ENCODE peak calls at places on chromosomes 5 and 9, in five cellular contexts. Q, L, T, Y and C are unnamed samples.

GRCh38 chr9:16681659-16681990 is 188.8 kb downstream of the BNC2 start:
- DNase-seq in L (no peak), Q (no peak), T (no peak), Y (no peak), C (no peak)

GRCh38 chr5:170402508-170402907 is 13.3 kb upstream of the KCNMB1 start:
- DNase-seq in T (no peak), L (no peak), Y (no peak), Q (no peak), C (no peak)

GRCh38 chr9:137313956-137314560 is 12.0 kb upstream of the NRARP start:
- DNase-seq in L (no peak), Q (peak; percentile 65), Y (no peak), T (peak; percentile 15), C (no peak)

GRCh38 chr9:105023788-105024187 is 95.8 kb upstream of the ABCA1 start:
- DNase-seq in Q (no peak), Y (no peak), L (no peak), T (no peak), C (no peak)

GRCh38 chr9:105842023-105842644 is 147.8 kb downstream of the TMEM38B start:
- DNase-seq in Q (peak; percentile 46), L (peak; percentile 61), T (no peak), Y (peak; percentile 50), C (peak; percentile 18)

GRCh38 chr9:80622508-80622907 is 1050.7 kb downstream of the TLE4 start:
- DNase-seq in L (no peak), Q (no peak), T (no peak), Y (no peak), C (no peak)

GRCh38 chr5:59062986-59063683 is 480.3 kb downstream of the RAB3C start:
- DNase-seq in Q (no peak), Y (no peak), T (no peak), L (no peak), C (no peak)

GRCh38 chr5:17203329-17204132 is 13.9 kb upstream of the BASP1 start:
- DNase-seq in Y (peak; percentile 81), Q (peak; percentile 77), L (peak; percentile 70), T (no peak), C (no peak)

GRCh38 chr5:138824924-138825863 is 49.9 kb downstream of the LRRTM2 start:
- DNase-seq in L (peak; percentile 17), Q (peak; percentile 40), Y (peak; percentile 13), T (no peak), C (no peak)

GRCh38 chr9:121822093-121823085 is 171.0 kb downstream of the DAB2IP start:
- DNase-seq in T (no peak), Q (peak; percentile 50), L (no peak), Y (peak; percentile 13), C (peak; percentile 62)

GRCh38 chr5:89090021-89090420 is 207.0 kb upstream of the MEF2C start:
- DNase-seq in Q (no peak), L (no peak), Y (no peak), T (no peak), C (no peak)

GRCh38 chr9:85900504-85901201 is 40.3 kb upstream of the NAA35 start:
- DNase-seq in Y (peak; percentile 41), T (no peak), L (peak; percentile 17), Q (peak; percentile 59), C (peak; percentile 21)

GRCh38 chr5:334903-335739 is 13.6 kb downstream of the AHRR start:
- DNase-seq in L (no peak), Y (no peak), Q (no peak), T (no peak), C (no peak)

GRCh38 chr9:110125207-110125751 is 82.7 kb downstream of the C9orf152 start:
- DNase-seq in Q (peak; percentile 71), Y (no peak), L (peak; percentile 95), T (peak; percentile 78), C (peak; percentile 43)

GRCh38 chr5:129670944-129671343 is 77.0 kb upstream of the MINAR2 start:
- DNase-seq in Y (peak; percentile 82), T (no peak), Q (no peak), L (no peak), C (no peak)

GRCh38 chr9:36997414-36997813 is 36.7 kb downstream of the PAX5 start:
- DNase-seq in Q (no peak), T (no peak), Y (peak; percentile 45), L (no peak), C (no peak)

GRCh38 chr9:124290743-124291554 is 33.2 kb downstream of the NEK6 start:
- DNase-seq in Q (peak; percentile 48), L (no peak), Y (peak; percentile 28), T (no peak), C (no peak)

GRCh38 chr9:136950656-136951030 is 1.4 kb upstream of the LCN12 start:
- DNase-seq in L (no peak), Q (no peak), T (no peak), Y (no peak), C (peak; percentile 2)

GRCh38 chr5:16410338-16410737 is 55.3 kb downstream of the ZNF622 start:
- DNase-seq in T (peak; percentile 6), Q (no peak), L (no peak), Y (no peak), C (no peak)

GRCh38 chr5:32096891-32097592 is 77.1 kb downstream of the GOLPH3 start:
- DNase-seq in Y (no peak), Q (no peak), T (no peak), L (no peak), C (peak; percentile 51)

GRCh38 chr5:32304622-32305021 is 8.1 kb downstream of the MTMR12 start:
- DNase-seq in Q (no peak), T (no peak), L (no peak), Y (no peak), C (no peak)

GRCh38 chr5:73519531-73520283 is 21.5 kb downstream of the BTF3 start:
- DNase-seq in Q (peak; percentile 75), L (peak; percentile 87), Y (peak; percentile 79), T (peak; percentile 40), C (peak; percentile 70)

GRCh38 chr5:160464466-160464797 is 42.8 kb downstream of the PTTG1 start:
- DNase-seq in L (no peak), Q (no peak), T (no peak), Y (no peak), C (no peak)

GRCh38 chr9:120997502-120997901 is 52.6 kb downstream of the C5 start:
- DNase-seq in T (no peak), Q (no peak), L (no peak), Y (no peak), C (no peak)

GRCh38 chr9:85872444-85872843 is 68.5 kb upstream of the NAA35 start:
- DNase-seq in T (no peak), Y (no peak), L (no peak), Q (no peak), C (no peak)

GRCh38 chr5:157520911-157521703 is 54.5 kb downstream of the ADAM19 start:
- DNase-seq in Y (no peak), Q (peak; percentile 30), L (no peak), T (no peak), C (no peak)

GRCh38 chr5:83227611-83228010 is 150.3 kb downstream of the XRCC4 start:
- DNase-seq in Y (peak; percentile 29), L (no peak), T (no peak), Q (no peak), C (no peak)

GRCh38 chr9:35689601-35690446 is at the start of gene TPM2:
- DNase-seq in Q (peak; percentile 95), L (peak; percentile 60), T (peak; percentile 17), Y (no peak), C (peak; percentile 95)

GRCh38 chr9:35687972-35688557 is 1.7 kb downstream of the TPM2 start:
- DNase-seq in T (no peak), Y (no peak), L (no peak), Q (no peak), C (no peak)

GRCh38 chr9:35690447-35691324 is 961 bp upstream of the TPM2 start:
- DNase-seq in Q (peak; percentile 93), Y (no peak), T (peak; percentile 60), L (peak; percentile 75), C (peak; percentile 85)

GRCh38 chr9:35688558-35689350 is 971 bp downstream of the TPM2 start:
- DNase-seq in Q (peak; percentile 41), L (peak; percentile 48), Y (peak; percentile 89), T (no peak), C (peak; percentile 59)

DNA sequence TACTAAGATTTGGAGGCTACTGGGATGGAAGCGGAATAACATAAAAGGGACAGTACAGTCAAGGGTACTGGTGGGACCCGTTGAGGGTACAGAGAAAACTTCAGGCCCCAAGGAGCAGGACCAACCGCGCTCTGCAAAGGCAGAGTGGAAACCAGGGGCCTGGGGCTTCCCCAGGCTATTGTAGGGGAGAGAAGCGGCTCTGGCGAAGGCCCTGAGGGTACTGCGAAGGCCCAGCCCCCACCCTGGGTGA is 449 bp downstream of the TPM2 start:
- DNase-seq in Q (peak; percentile 81), Y (no peak), L (no peak), T (no peak), C (no peak)
- H3K4me3 ChIP-seq in Q (peak overlapping the region; percentile 92), Y (peak overlapping the region; percentile 65), L (peak overlapping the region; percentile 90), T (peak overlapping the region; percentile 63), C (peak overlapping the region; percentile 98)

DNA sequence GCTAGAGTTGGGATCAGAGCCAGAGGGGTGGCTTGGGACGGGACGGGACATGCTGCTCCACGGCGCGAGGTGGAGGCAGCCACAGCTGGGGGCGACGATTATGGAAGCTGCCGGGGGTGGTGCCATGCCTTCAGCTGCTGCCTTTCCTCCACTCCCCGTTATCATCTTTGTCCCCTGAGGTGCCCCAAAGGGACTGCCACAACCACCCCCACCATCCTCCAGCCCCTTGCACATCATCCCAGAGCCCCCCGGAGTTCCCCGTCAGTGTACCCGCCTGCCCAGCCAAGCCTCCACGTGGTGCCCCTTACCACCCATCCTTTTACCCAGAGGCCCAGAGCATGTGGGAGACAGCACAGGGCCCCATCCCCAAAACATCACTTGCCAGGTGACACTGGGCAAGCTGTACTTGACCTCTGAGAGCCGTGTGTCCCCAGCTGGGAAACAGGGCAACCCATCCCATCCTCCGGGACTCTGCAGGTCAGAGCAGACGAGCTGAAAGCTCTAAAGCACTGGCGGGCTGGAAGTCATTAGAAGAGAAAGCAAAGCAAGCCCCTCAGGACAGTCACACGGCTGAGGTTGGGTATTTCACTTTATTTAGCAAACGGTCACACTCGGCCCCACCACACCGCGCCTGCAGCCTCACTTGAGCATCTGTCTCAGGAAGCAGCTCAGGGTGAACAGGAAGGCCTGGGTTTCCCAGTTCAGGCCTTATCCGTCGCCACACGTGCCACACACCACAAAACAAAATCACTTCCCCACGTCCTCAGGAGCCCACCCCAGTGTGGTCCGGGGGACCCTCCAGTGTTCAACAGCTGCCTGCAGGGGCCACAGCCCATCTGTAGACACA is 19.5 kb upstream of the MXD3 start:
- DNase-seq in L (no peak), Y (no peak), Q (no peak), T (no peak), C (no peak)
- H3K36me3 ChIP-seq in L (no peaks in the 10 kb centered on the region), Y (peaks cover 39% of the 10 kb centered on the region), Q (peaks cover 17% of the 10 kb centered on the region), T (peaks cover 44% of the 10 kb centered on the region), C (peaks cover 13% of the 10 kb centered on the region)

GRCh38 chr9:130030821-130031481 is 12.0 kb downstream of the FNBP1 start:
- DNase-seq in L (no peak), T (no peak), Q (no peak), Y (no peak), C (no peak)
- H3K4me3 ChIP-seq in L (no peak overlapping the region), T (no peak overlapping the region), Q (no peak overlapping the region), Y (no peak overlapping the region), C (no peak overlapping the region)

DNA sequence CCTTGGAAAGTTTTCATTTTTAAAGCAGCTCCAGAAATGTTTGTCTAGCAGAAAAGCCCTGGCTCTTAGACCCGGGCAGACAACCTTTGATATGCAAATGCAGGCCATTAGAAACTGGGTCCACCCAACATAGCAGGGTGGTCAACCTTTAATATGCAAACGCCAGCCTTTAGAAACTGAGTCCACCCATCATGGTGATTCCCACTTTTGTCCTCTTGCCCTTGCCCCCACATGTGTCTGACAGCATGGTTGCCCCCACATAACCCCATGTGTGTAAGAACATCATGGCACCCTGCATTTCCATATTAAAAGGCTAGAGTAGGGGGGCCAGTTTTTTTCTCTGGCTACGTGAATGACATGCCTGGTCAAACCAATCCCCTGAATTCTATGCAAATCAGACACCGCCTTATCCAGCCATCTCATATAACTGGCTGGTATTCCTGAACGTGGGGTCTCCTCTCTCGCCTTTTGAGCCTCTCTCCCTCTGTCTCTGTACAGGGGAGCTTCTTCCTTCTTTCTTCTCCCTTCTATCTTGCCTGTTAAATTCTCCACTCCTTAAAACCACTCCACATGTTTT is 273.2 kb upstream of the PRDM9 start:
- DNase-seq in Y (no peak), L (no peak), Q (no peak), T (no peak), C (no peak)
- H3K36me3 ChIP-seq in Y (no peaks in the 10 kb centered on the region), L (no peaks in the 10 kb centered on the region), Q (no peaks in the 10 kb centered on the region), T (no peaks in the 10 kb centered on the region), C (no peaks in the 10 kb centered on the region)